ENCODE peak calls at places on chromosomes 12 and 14, in eight cellular contexts. R, D, N, Y, G, U, B and V are unnamed samples.

GRCh38 chr14:42469637-42470426 is 863.2 kb downstream of the LRFN5 start:
- DNase-seq in N (no peak), Y (no peak), G (no peak), B (no peak), U (no peak), D (no peak), R (no peak), V (no peak)

GRCh38 chr14:31297701-31298344 is 90.2 kb upstream of the HECTD1 start:
- DNase-seq in B (no peak), N (no peak), D (no peak), R (no peak), Y (no peak), U (no peak), G (no peak), V (no peak)

GRCh38 chr14:51701956-51702355 is 50.2 kb downstream of the FRMD6 start:
- DNase-seq in G (no peak), D (peak; percentile 52), N (no peak), B (no peak), Y (no peak), U (no peak), R (no peak), V (no peak)

GRCh38 chr14:87745507-87746118 is 247.4 kb downstream of the GALC start:
- DNase-seq in B (peak; percentile 22), R (peak; percentile 37), Y (peak; percentile 8), D (no peak), U (no peak), N (no peak), G (no peak), V (no peak)

GRCh38 chr12:69275471-69275891 is 36.1 kb downstream of the CPSF6 start:
- DNase-seq in Y (no peak), U (no peak), N (no peak), D (no peak), G (no peak), B (no peak), R (no peak), V (no peak)

GRCh38 chr14:93734086-93734822 is 54.0 kb downstream of the PRIMA1 start:
- DNase-seq in R (no peak), Y (peak; percentile 92), G (no peak), N (no peak), D (no peak), B (peak; percentile 19), U (no peak), V (no peak)

GRCh38 chr12:108914031-108914630 is 34.2 kb downstream of the DAO start:
- DNase-seq in U (no peak), D (no peak), G (no peak), N (no peak), Y (no peak), R (no peak), B (no peak), V (no peak)

GRCh38 chr14:53516261-53516774 is 363.2 kb upstream of the DDHD1 start:
- DNase-seq in D (peak; percentile 37), U (no peak), R (no peak), Y (no peak), B (no peak), N (peak; percentile 82), G (no peak), V (no peak)

GRCh38 chr12:76927170-76927784 is 48.5 kb upstream of the CSRP2 start:
- DNase-seq in D (peak; percentile 36), Y (peak; percentile 58), G (no peak), N (no peak), R (no peak), B (peak; percentile 43), U (no peak), V (no peak)

GRCh38 chr14:98835051-98835824 is 436.8 kb downstream of the BCL11B start:
- DNase-seq in D (no peak), Y (no peak), R (no peak), N (no peak), G (no peak), B (no peak), U (no peak), V (no peak)

GRCh38 chr12:23906329-23906728 is 43.1 kb downstream of the SOX5 start:
- DNase-seq in U (no peak), R (no peak), G (no peak), N (no peak), D (peak; percentile 10), B (no peak), Y (no peak), V (no peak)

GRCh38 chr14:61503167-61503801 is 181.9 kb downstream of the PRKCH start:
- DNase-seq in U (no peak), R (no peak), Y (no peak), B (peak; percentile 94), D (no peak), G (peak; percentile 38), N (no peak), V (no peak)

GRCh38 chr14:104678346-104678745 is 11.1 kb upstream of the INF2 start:
- DNase-seq in G (no peak), Y (peak; percentile 62), R (no peak), U (no peak), B (no peak), N (no peak), D (no peak), V (no peak)

GRCh38 chr12:89756638-89757321 is 48.1 kb upstream of the ATP2B1 start:
- DNase-seq in Y (peak; percentile 68), B (peak; percentile 74), U (no peak), R (no peak), G (no peak), D (peak; percentile 84), N (peak; percentile 92), V (no peak)

GRCh38 chr12:1443421-1444141 is 150.8 kb downstream of the FBXL14 start:
- DNase-seq in B (no peak), U (no peak), G (no peak), D (no peak), Y (no peak), N (peak; percentile 69), R (no peak), V (no peak)

GRCh38 chr12:130838951-130839769 is at the start of gene STX2:
- DNase-seq in B (peak; percentile 83), R (peak; percentile 92), G (peak; percentile 87), Y (peak; percentile 96), D (peak; percentile 88), N (peak; percentile 39), U (peak; percentile 71), V (peak; percentile 59)

GRCh38 chr14:58593977-58594376 is 43.8 kb upstream of the DACT1 start:
- DNase-seq in D (no peak), U (no peak), Y (no peak), B (no peak), R (no peak), G (no peak), N (no peak), V (no peak)
- H3K27ac ChIP-seq in D (no peak overlapping the region), U (no peak overlapping the region), Y (no peak overlapping the region), B (no peak overlapping the region), R (no peak overlapping the region), G (no peak overlapping the region), N (no peak overlapping the region), V (no peak overlapping the region)

GRCh38 chr12:49764126-49764525 is 22.8 kb downstream of the TMBIM6 start:
- DNase-seq in B (no peak), G (no peak), D (no peak), R (no peak), N (no peak), U (no peak), Y (no peak), V (no peak)
- H3K27ac ChIP-seq in B (no peak overlapping the region), G (no peak overlapping the region), D (no peak overlapping the region), R (no peak overlapping the region), N (no peak overlapping the region), U (no peak overlapping the region), Y (no peak overlapping the region), V (no peak overlapping the region)

GRCh38 chr14:91484744-91485143 is 25.4 kb downstream of the PPP4R3A start:
- DNase-seq in D (no peak), N (no peak), U (no peak), R (no peak), Y (no peak), B (no peak), G (no peak), V (no peak)
- H3K27ac ChIP-seq in D (no peak overlapping the region), N (no peak overlapping the region), U (no peak overlapping the region), R (no peak overlapping the region), Y (no peak overlapping the region), B (no peak overlapping the region), G (no peak overlapping the region), V (no peak overlapping the region)

DNA sequence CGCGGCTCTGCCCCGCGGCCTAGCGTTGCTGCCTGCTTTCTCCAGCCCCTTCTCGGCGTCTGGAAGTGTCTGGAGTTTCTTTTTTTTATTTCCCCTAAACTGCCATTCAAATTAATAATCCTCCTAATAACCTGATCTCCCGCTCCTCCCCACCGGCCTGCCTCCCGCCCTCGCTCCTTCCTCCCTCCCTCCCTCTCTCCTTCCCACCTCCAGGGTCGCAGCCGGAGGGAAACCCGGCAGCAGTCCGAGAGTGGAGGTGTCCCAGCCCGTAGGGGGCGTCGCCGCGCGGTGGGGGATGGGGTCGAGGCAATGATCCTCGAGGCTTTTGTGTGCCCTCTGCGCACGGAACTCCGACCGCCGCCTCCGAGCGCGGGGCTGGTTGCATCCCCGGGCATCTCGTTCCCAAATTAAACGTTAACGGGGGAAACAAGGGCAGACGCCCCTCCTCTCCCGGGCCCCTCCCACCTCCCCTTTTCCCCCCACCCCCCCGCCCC is 1.1 kb upstream of the SOCS2 start:
- DNase-seq in N (no peak), B (no peak), Y (peak; percentile 84), U (no peak), R (peak; percentile 72), G (peak; percentile 60), D (peak; percentile 78), V (peak; percentile 56)
- H3K27ac ChIP-seq in N (no peak overlapping the region), B (no peak overlapping the region), Y (peak overlapping the region; percentile 96), U (peak overlapping the region; percentile 58), R (peak overlapping the region; percentile 81), G (peak overlapping the region; percentile 83), D (peak overlapping the region; percentile 54), V (peak overlapping the region; percentile 35)

DNA sequence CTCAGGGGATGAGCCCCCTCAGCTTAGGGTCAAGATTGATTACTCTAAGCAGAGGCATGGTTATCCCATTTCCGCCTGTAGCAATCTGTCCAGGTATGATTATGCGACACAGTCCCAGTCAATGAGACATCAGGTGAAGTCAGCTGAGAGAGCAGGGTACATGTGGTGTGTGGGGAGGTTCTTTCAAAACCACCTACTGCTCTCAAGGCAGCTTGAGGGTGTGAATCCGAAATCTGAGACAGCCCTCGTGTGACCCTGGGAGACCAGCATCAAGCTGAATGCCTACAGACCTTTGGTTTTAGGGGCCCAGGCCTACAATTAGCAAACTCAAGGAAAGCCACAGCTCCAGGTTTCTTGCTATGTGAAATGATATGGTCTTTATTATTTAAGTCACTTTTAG is 275.7 kb downstream of the ITPR2 start:
- DNase-seq in D (no peak), B (no peak), U (no peak), R (no peak), N (no peak), Y (no peak), G (no peak), V (no peak)
- H3K27ac ChIP-seq in D (no peak overlapping the region), B (no peak overlapping the region), U (no peak overlapping the region), R (no peak overlapping the region), N (no peak overlapping the region), Y (no peak overlapping the region), G (no peak overlapping the region), V (no peak overlapping the region)

DNA sequence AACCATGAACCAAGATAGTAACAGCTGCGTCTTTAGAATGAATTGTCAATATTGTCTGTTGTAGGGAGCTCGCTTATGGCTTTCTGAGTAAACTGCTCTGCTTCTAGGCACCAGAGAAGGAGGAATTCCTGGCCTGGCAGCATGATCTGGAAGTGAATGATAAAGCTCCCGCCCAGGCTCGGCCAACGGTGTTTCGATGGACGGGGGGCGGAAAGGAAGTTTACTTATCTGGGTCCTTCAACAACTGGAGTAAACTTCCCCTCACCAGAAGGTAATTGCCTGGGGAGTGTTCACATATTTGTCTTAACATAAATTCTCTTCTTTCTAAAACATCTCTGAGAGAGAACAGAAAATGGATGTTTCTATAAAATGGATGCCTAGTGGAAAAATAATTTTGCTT is 4.3 kb downstream of the PRKAB1 start:
- DNase-seq in Y (peak; percentile 53), B (no peak), G (no peak), D (no peak), R (no peak), U (no peak), N (no peak), V (no peak)
- H3K27ac ChIP-seq in Y (peak overlapping the region; percentile 86), B (no peak overlapping the region), G (no peak overlapping the region), D (no peak overlapping the region), R (no peak overlapping the region), U (no peak overlapping the region), N (no peak overlapping the region), V (no peak overlapping the region)